ENCODE peak calls at places on chromosomes 11 and 22, in five cellular contexts. One of them, this sample, is unnamed.

GRCh38 chr11:46353706-46354105 is 6.4 kb downstream of the DGKZ start:
- DNase-seq in substantia nigra: no peak
- DNase-seq in ovary: no peak
- DNase-seq in spleen: no peak
- DNase-seq in GM23338: no peak
- DNase-seq in this sample: no peak

GRCh38 chr11:104522650-104523049 is 358.7 kb upstream of the PDGFD start:
- DNase-seq in substantia nigra: no peak
- DNase-seq in ovary: no peak
- DNase-seq in spleen: no peak
- DNase-seq in GM23338: no peak
- DNase-seq in this sample: no peak

GRCh38 chr11:132373405-132374141 is 1003.2 kb downstream of the NTM start:
- DNase-seq in substantia nigra: no peak
- DNase-seq in ovary: no peak
- DNase-seq in spleen: no peak
- DNase-seq in GM23338: no peak
- DNase-seq in this sample: no peak

GRCh38 chr11:107785401-107785800 is 73.2 kb downstream of the SLC35F2 start:
- DNase-seq in substantia nigra: no peak
- DNase-seq in ovary: no peak
- DNase-seq in spleen: no peak
- DNase-seq in GM23338: no peak
- DNase-seq in this sample: no peak

GRCh38 chr11:11500744-11501487 is 120.9 kb downstream of the GALNT18 start:
- DNase-seq in substantia nigra: no peak
- DNase-seq in ovary: no peak
- DNase-seq in spleen: no peak
- DNase-seq in GM23338: peak; percentile 43
- DNase-seq in this sample: no peak

GRCh38 chr11:67309166-67309565 is 5.8 kb downstream of the SSH3 start:
- DNase-seq in substantia nigra: no peak
- DNase-seq in ovary: no peak
- DNase-seq in spleen: peak; percentile 59
- DNase-seq in GM23338: no peak
- DNase-seq in this sample: no peak

GRCh38 chr11:125164422-125165110 is at the start of gene PKNOX2:
- DNase-seq in substantia nigra: peak; percentile 65
- DNase-seq in ovary: peak; percentile 87
- DNase-seq in spleen: peak; percentile 88
- DNase-seq in GM23338: peak; percentile 91
- DNase-seq in this sample: no peak

GRCh38 chr22:23237841-23238240 is 57.5 kb downstream of the BCR start:
- DNase-seq in substantia nigra: no peak
- DNase-seq in ovary: no peak
- DNase-seq in spleen: no peak
- DNase-seq in GM23338: no peak
- DNase-seq in this sample: no peak

GRCh38 chr22:41256254-41256897 is 15.6 kb upstream of the CHADL start:
- DNase-seq in substantia nigra: no peak
- DNase-seq in ovary: no peak
- DNase-seq in spleen: no peak
- DNase-seq in GM23338: no peak
- DNase-seq in this sample: peak; percentile 74

GRCh38 chr22:50508897-50509296 is 873 bp downstream of the NCAPH2 start:
- DNase-seq in substantia nigra: no peak
- DNase-seq in ovary: no peak
- DNase-seq in spleen: no peak
- DNase-seq in GM23338: no peak
- DNase-seq in this sample: no peak

GRCh38 chr11:64763804-64764611 is 4.2 kb upstream of the PYGM start:
- DNase-seq in substantia nigra: no peak
- DNase-seq in ovary: peak; percentile 8
- DNase-seq in spleen: peak; percentile 88
- DNase-seq in GM23338: no peak
- DNase-seq in this sample: no peak

GRCh38 chr11:64762916-64763803 is 3.4 kb upstream of the PYGM start:
- DNase-seq in substantia nigra: no peak
- DNase-seq in ovary: peak; percentile 17
- DNase-seq in spleen: peak; percentile 76
- DNase-seq in GM23338: peak; percentile 65
- DNase-seq in this sample: no peak

GRCh38 chr11:64764753-64765152 is 5.0 kb upstream of the PYGM start:
- DNase-seq in substantia nigra: no peak
- DNase-seq in ovary: no peak
- DNase-seq in spleen: peak; percentile 64
- DNase-seq in GM23338: no peak
- DNase-seq in this sample: no peak

GRCh38 chr11:64760759-64761417 is 1.1 kb upstream of the PYGM start:
- DNase-seq in substantia nigra: no peak
- DNase-seq in ovary: peak; percentile 30
- DNase-seq in spleen: peak; percentile 66
- DNase-seq in GM23338: no peak
- DNase-seq in this sample: no peak

DNA sequence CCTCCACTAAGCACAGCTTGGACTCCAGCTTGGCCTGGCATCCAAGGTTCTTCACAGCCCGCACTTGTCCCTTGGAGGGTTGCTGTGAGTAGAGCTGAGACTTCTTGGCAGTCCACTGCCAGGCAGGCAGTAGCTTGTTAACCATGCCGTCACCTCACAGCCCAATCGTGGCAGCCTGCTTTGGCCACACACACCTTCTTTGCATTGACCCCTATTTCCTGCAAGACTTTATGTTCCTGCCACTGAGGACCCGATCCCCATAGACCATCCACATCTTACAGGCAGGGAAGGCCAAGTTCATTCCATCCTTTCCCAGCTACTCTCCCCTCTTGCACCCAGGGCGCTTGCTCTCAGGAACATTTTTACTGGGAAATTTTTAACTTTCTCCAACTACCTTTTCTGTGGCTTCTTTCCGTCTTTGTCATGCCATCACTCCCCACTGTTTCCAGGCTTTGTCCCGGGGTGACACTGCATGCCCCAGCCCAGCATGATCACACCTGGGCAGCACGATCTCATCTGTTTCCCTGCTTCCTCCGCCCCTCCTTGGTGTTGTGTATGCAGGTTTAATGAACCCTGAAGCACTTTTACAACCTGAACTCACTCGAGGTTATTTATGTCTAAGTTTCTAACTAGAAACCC is 2.6 kb upstream of the PYGM start:
- DNase-seq in substantia nigra: no peak
- DNase-seq in ovary: peak; percentile 8
- DNase-seq in spleen: peak; percentile 61
- DNase-seq in GM23338: peak; percentile 77
- DNase-seq in this sample: no peak
- H3K27ac ChIP-seq in substantia nigra: peak overlapping the region; percentile 63
- H3K27ac ChIP-seq in ovary: no peak overlapping the region
- H3K27ac ChIP-seq in spleen: peak overlapping the region; percentile 82
- H3K27ac ChIP-seq in GM23338: peak overlapping the region; percentile 96
- H3K27ac ChIP-seq in this sample: peak overlapping the region; percentile 67

DNA sequence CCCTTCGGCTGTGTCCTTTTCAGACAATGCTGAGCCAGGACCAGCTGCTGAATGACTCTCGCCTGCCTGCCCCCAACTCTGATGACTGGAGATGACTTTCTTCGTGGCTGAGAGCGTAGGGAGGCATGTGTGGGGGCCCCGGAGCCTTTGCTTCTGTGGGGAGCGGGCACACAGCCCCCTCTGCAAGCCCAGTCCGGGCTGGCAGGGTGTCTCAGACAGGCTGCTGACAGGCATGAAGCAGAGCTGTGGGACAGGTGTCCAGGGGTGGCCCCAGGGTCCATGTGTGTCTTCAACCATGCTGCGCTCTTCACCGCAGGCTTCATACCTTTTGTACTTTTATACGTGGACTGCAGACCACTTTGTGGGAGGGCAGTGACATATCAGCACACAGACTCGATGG is 16.6 kb downstream of the CYB5R2 start:
- DNase-seq in substantia nigra: no peak
- DNase-seq in ovary: no peak
- DNase-seq in spleen: peak; percentile 71
- DNase-seq in GM23338: no peak
- DNase-seq in this sample: no peak
- H3K27ac ChIP-seq in substantia nigra: peak overlapping the region; percentile 75
- H3K27ac ChIP-seq in ovary: no peak overlapping the region
- H3K27ac ChIP-seq in spleen: no peak overlapping the region
- H3K27ac ChIP-seq in GM23338: no peak overlapping the region
- H3K27ac ChIP-seq in this sample: no peak overlapping the region

GRCh38 chr11:26248661-26249060 is 83.3 kb upstream of the ANO3 start:
- DNase-seq in substantia nigra: no peak
- DNase-seq in ovary: no peak
- DNase-seq in spleen: no peak
- DNase-seq in GM23338: no peak
- DNase-seq in this sample: no peak

GRCh38 chr11:26243426-26243825 is 88.5 kb upstream of the ANO3 start:
- DNase-seq in substantia nigra: no peak
- DNase-seq in ovary: no peak
- DNase-seq in spleen: no peak
- DNase-seq in GM23338: no peak
- DNase-seq in this sample: no peak

GRCh38 chr11:26247340-26247739 is 84.6 kb upstream of the ANO3 start:
- DNase-seq in substantia nigra: no peak
- DNase-seq in ovary: no peak
- DNase-seq in spleen: no peak
- DNase-seq in GM23338: no peak
- DNase-seq in this sample: no peak

GRCh38 chr11:26245046-26245445 is 86.9 kb upstream of the ANO3 start:
- DNase-seq in substantia nigra: no peak
- DNase-seq in ovary: no peak
- DNase-seq in spleen: no peak
- DNase-seq in GM23338: no peak
- DNase-seq in this sample: no peak

DNA sequence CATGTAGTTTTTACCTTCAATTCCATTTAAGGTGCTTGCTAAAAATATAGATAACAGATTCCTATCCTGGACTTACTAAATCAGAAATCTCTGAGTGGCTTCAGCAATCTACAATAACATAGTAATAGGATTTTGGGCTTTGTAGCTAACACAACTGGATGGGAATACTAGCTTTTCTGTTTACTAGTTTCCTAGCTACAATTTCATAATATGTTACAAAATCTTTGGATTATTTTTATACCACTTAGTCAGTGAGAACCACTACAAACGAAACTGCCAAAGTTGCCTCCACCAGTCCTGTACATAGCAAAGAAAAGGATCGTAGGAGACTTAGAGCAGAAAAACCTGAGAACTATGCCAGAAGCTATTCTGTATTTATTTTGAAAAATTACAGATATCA is 87.7 kb upstream of the ANO3 start:
- DNase-seq in substantia nigra: no peak
- DNase-seq in ovary: no peak
- DNase-seq in spleen: no peak
- DNase-seq in GM23338: no peak
- DNase-seq in this sample: no peak
- H3K27ac ChIP-seq in substantia nigra: no peak overlapping the region
- H3K27ac ChIP-seq in ovary: no peak overlapping the region
- H3K27ac ChIP-seq in spleen: no peak overlapping the region
- H3K27ac ChIP-seq in GM23338: no peak overlapping the region
- H3K27ac ChIP-seq in this sample: no peak overlapping the region

GRCh38 chr11:55655096-55655495 is 6.9 kb upstream of the OR4C6 start:
- DNase-seq in substantia nigra: no peak
- DNase-seq in ovary: no peak
- DNase-seq in spleen: no peak
- DNase-seq in GM23338: no peak
- DNase-seq in this sample: no peak
- H3K27ac ChIP-seq in substantia nigra: no peak overlapping the region
- H3K27ac ChIP-seq in ovary: no peak overlapping the region
- H3K27ac ChIP-seq in spleen: no peak overlapping the region
- H3K27ac ChIP-seq in GM23338: no peak overlapping the region
- H3K27ac ChIP-seq in this sample: no peak overlapping the region

GRCh38 chr22:32661296-32661695 is 140.2 kb upstream of the TIMP3 start:
- DNase-seq in substantia nigra: no peak
- DNase-seq in ovary: no peak
- DNase-seq in spleen: no peak
- DNase-seq in GM23338: no peak
- DNase-seq in this sample: no peak
- H3K27ac ChIP-seq in substantia nigra: no peak overlapping the region
- H3K27ac ChIP-seq in ovary: no peak overlapping the region
- H3K27ac ChIP-seq in spleen: no peak overlapping the region
- H3K27ac ChIP-seq in GM23338: no peak overlapping the region
- H3K27ac ChIP-seq in this sample: peak overlapping the region; percentile 0

DNA sequence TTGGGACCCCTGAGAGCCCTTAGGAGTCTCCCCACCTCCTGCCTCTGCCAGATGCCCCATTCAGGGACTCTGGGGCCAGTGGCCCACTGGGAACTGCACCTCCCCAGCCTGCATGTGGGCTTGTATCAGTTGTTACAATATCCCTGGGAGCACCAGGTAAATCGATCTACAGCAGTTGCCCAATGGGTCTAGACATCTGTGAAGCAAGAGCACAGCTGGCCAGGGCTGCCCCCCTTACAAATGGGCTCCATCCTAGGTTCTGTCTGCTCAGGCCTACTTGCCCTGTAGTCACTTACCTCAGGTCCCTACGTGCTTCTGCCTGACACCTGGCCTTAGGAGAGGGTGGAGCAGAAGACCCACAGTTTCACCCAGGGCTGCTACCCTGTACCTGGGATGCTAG is 62.7 kb downstream of the HIRA start:
- DNase-seq in substantia nigra: no peak
- DNase-seq in ovary: no peak
- DNase-seq in spleen: no peak
- DNase-seq in GM23338: no peak
- DNase-seq in this sample: no peak
- H3K27ac ChIP-seq in substantia nigra: no peak overlapping the region
- H3K27ac ChIP-seq in ovary: no peak overlapping the region
- H3K27ac ChIP-seq in spleen: no peak overlapping the region
- H3K27ac ChIP-seq in GM23338: no peak overlapping the region
- H3K27ac ChIP-seq in this sample: no peak overlapping the region

GRCh38 chr11:72556433-72556832 is 117.8 kb downstream of the PDE2A start:
- DNase-seq in substantia nigra: no peak
- DNase-seq in ovary: no peak
- DNase-seq in spleen: no peak
- DNase-seq in GM23338: no peak
- DNase-seq in this sample: no peak

GRCh38 chr11:72548481-72548880 is 114.2 kb upstream of the CLPB start:
- DNase-seq in substantia nigra: no peak
- DNase-seq in ovary: no peak
- DNase-seq in spleen: no peak
- DNase-seq in GM23338: no peak
- DNase-seq in this sample: no peak

GRCh38 chr11:72553748-72554147 is 119.4 kb upstream of the CLPB start:
- DNase-seq in substantia nigra: no peak
- DNase-seq in ovary: no peak
- DNase-seq in spleen: no peak
- DNase-seq in GM23338: peak; percentile 79
- DNase-seq in this sample: no peak

GRCh38 chr11:72552399-72552910 is 118.1 kb upstream of the CLPB start:
- DNase-seq in substantia nigra: no peak
- DNase-seq in ovary: no peak
- DNase-seq in spleen: no peak
- DNase-seq in GM23338: no peak
- DNase-seq in this sample: no peak

DNA sequence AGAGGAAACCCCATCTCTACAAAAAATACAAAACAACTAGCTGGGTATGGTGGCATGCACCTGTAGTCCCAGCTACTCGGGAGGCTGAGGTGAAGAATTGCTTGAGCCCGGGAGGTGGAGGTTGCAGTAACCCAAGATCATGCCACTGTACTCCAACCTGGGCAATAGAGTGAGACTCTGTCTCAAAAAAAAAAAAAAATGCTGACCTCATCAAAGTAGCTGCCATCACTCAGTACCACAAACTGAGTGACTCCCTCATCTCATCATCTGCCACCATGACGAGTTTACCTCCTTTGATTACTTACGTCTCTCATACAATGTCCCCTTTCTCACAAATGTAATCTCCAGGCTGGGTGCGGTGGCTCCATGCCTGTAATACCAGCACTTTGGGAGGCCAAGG is 117.2 kb upstream of the CLPB start:
- DNase-seq in substantia nigra: no peak
- DNase-seq in ovary: no peak
- DNase-seq in spleen: no peak
- DNase-seq in GM23338: no peak
- DNase-seq in this sample: no peak
- H3K27ac ChIP-seq in substantia nigra: no peak overlapping the region
- H3K27ac ChIP-seq in ovary: no peak overlapping the region
- H3K27ac ChIP-seq in spleen: no peak overlapping the region
- H3K27ac ChIP-seq in GM23338: no peak overlapping the region
- H3K27ac ChIP-seq in this sample: no peak overlapping the region

This sample was measured in epithelial cell of prostate.